ENCODE peak calls at places on chromosomes 7 and 10, in nine cellular contexts. G is NCI-H2081; P is DMS 273 treated with DMSO at 0.1 percent for 48 hours; Q is HuH-7; J is ELR; I is HepG2; F is GM13977; X is NCI-H510A treated with DMSO at 0.1 percent for 48 hours; T is activated naive CD8-positive, alpha-beta T cell treated with anti-CD3 and anti-CD28 coated beads, Interleukin-2, amount 50 U/mL, for 24 hours. R is an unnamed sample.

GRCh38 chr10:26931223-26931622 is 70.5 kb upstream of the ABI1 start:
- DNase-seq in G (no peak), P (no peak), Q (peak), J (no peak), I (peak), F (peak), X (no peak), T (peak), R (peak)

GRCh38 chr7:24637021-24637420 is 63.8 kb downstream of the PALS2 start:
- DNase-seq in G (no peak), P (no peak), Q (no peak), J (no peak), I (no peak), F (no peak), X (no peak), T (no peak), R (no peak)

GRCh38 chr10:97138174-97138573 is 47.6 kb downstream of the SLIT1 start:
- DNase-seq in G (no peak), P (no peak), Q (peak), J (no peak), I (peak), F (no peak), X (peak), T (no peak), R (no peak)

GRCh38 chr10:2680802-2681201 is 386.5 kb upstream of the PFKP start:
- DNase-seq in G (no peak), P (no peak), Q (no peak), J (no peak), I (no peak), F (no peak), X (no peak), T (no peak), R (no peak)

GRCh38 chr10:129936923-129937300 is 27.2 kb downstream of the EBF3 start:
- DNase-seq in G (no peak), P (no peak), Q (no peak), J (no peak), I (no peak), F (no peak), X (no peak), T (no peak), R (no peak)

GRCh38 chr7:37206192-37206591 is 242.5 kb downstream of the ELMO1 start:
- DNase-seq in G (no peak), P (no peak), Q (no peak), J (no peak), I (no peak), F (no peak), X (no peak), T (no peak), R (no peak)

GRCh38 chr10:60148266-60148840 is 241.3 kb downstream of the ANK3 start:
- DNase-seq in G (no peak), P (no peak), Q (no peak), J (peak), I (no peak), F (no peak), X (no peak), T (no peak), R (no peak)

GRCh38 chr7:113698556-113699220 is 220.1 kb downstream of the PPP1R3A start:
- DNase-seq in G (peak), P (no peak), Q (peak), J (peak), I (peak), F (peak), X (peak), T (no peak), R (no peak)

GRCh38 chr7:70356324-70356797 is 758.1 kb downstream of the AUTS2 start:
- DNase-seq in G (no peak), P (peak), Q (no peak), J (no peak), I (no peak), F (no peak), X (no peak), T (no peak), R (peak)

GRCh38 chr7:29214816-29215215 is 20.2 kb downstream of the CHN2 start:
- DNase-seq in G (no peak), P (no peak), Q (no peak), J (no peak), I (no peak), F (no peak), X (no peak), T (no peak), R (no peak)

GRCh38 chr10:59079386-59080226 is 96.8 kb upstream of the PHYHIPL start:
- DNase-seq in G (no peak), P (no peak), Q (no peak), J (peak), I (peak), F (no peak), X (no peak), T (no peak), R (peak)